ENCODE peak calls at places on chromosomes 6 and 20, in ten cellular contexts. X is NCI-H446; K is GM23248; Z is left colon; B is stimulated activated CD4-positive, alpha-beta T cell treated with anti-CD3 and anti-CD28 coated beads, TNF-alpha, amount 100 ng/mL, for 48 hours; G is ELR; E is activated naive CD4-positive, alpha-beta T cell treated with anti-CD3 and anti-CD28 coated beads, Interleukin-2, amount 10 ng/mL, durations not matched to agents 7 days and 5 days; I is HFF-Myc; F is NCI-H460; L is stimulated activated CD8-positive, alpha-beta memory T cell treated with anti-CD3 and anti-CD28 coated beads, Interleukin-4, amount 100 ng/mL, for 1 hour. Q is an unnamed sample.

GRCh38 chr6:43973351-43973750 is 153.9 kb downstream of the MRPL14 start:
- DNase-seq in F (no peak), X (no peak), I (no peak), Z (no peak), B (no peak), K (peak; percentile 38), E (peak; percentile 15), G (peak; percentile 38), L (no peak), Q (no peak)

GRCh38 chr6:71496018-71496800 is 207.6 kb downstream of the OGFRL1 start:
- DNase-seq in I (no peak), K (no peak), X (no peak), E (no peak), B (no peak), L (no peak), G (peak; percentile 30), F (no peak), Z (no peak), Q (peak; percentile 18)

GRCh38 chr6:24547243-24547642 is 52.5 kb downstream of the ALDH5A1 start:
- DNase-seq in K (peak; percentile 10), E (peak; percentile 69), I (no peak), Z (no peak), L (no peak), B (peak; percentile 20), F (no peak), G (peak; percentile 20), X (no peak), Q (no peak)

GRCh38 chr6:9064156-9064555 is 628.8 kb upstream of the SLC35B3 start:
- DNase-seq in E (no peak), B (no peak), K (no peak), G (peak; percentile 12), Z (no peak), L (no peak), I (no peak), X (no peak), F (no peak), Q (no peak)

GRCh38 chr6:108799356-108799720 is 48.9 kb upstream of the ARMC2 start:
- DNase-seq in K (no peak), L (no peak), B (no peak), I (no peak), Z (no peak), X (no peak), G (no peak), F (no peak), E (no peak), Q (no peak)

GRCh38 chr20:24587384-24588046 is 118.1 kb downstream of the SYNDIG1 start:
- DNase-seq in L (no peak), B (no peak), E (no peak), F (no peak), G (no peak), X (peak; percentile 47), Z (no peak), I (no peak), K (no peak), Q (no peak)

GRCh38 chr6:35435075-35435837 is 16.9 kb upstream of the FANCE start:
- DNase-seq in K (no peak), L (no peak), F (no peak), B (no peak), G (no peak), X (no peak), I (no peak), E (no peak), Z (peak; percentile 87), Q (peak; percentile 85)

GRCh38 chr6:169097336-169098052 is 156.2 kb downstream of the THBS2 start:
- DNase-seq in G (peak; percentile 99), I (peak; percentile 81), F (no peak), L (no peak), X (no peak), Z (no peak), E (no peak), K (peak; percentile 97), B (no peak), Q (no peak)

GRCh38 chr20:57329608-57330221 is at the start of gene SPO11:
- DNase-seq in X (no peak), B (no peak), G (no peak), L (no peak), Z (no peak), F (no peak), K (no peak), E (no peak), I (no peak), Q (no peak)

GRCh38 chr6:108027594-108027993 is 46.9 kb downstream of the OSTM1 start:
- DNase-seq in I (no peak), F (no peak), Z (peak; percentile 73), G (peak; percentile 19), X (peak; percentile 29), K (peak; percentile 34), L (no peak), B (no peak), E (no peak), Q (no peak)

GRCh38 chr20:32980990-32981389 is 23.2 kb downstream of the SUN5 start:
- DNase-seq in K (no peak), L (no peak), Z (no peak), X (no peak), B (no peak), E (no peak), I (no peak), G (no peak), F (no peak), Q (no peak)

GRCh38 chr20:53883098-53883762 is 187.2 kb downstream of the BCAS1 start:
- DNase-seq in I (no peak), E (no peak), K (peak; percentile 79), Z (no peak), F (no peak), X (no peak), B (no peak), L (no peak), G (peak; percentile 95), Q (no peak)

GRCh38 chr6:2749972-2750600 is 636 bp downstream of the MYLK4 start:
- DNase-seq in Z (no peak), F (peak; percentile 45), E (peak; percentile 77), X (peak; percentile 65), B (no peak), L (no peak), K (peak; percentile 61), I (no peak), G (peak; percentile 67), Q (peak; percentile 82)

GRCh38 chr20:12072945-12073245 is 155.2 kb downstream of the BTBD3 start:
- DNase-seq in K (no peak), E (no peak), L (no peak), G (no peak), I (peak; percentile 14), F (no peak), X (no peak), B (no peak), Z (no peak), Q (no peak)

GRCh38 chr6:21085206-21085605 is 508.3 kb upstream of the SOX4 start:
- DNase-seq in L (no peak), I (no peak), E (no peak), F (no peak), G (no peak), K (no peak), Z (no peak), B (no peak), X (no peak), Q (no peak)

GRCh38 chr6:143964667-143965066 is 43.4 kb downstream of the PLAGL1 start:
- DNase-seq in Z (no peak), I (no peak), G (no peak), L (no peak), X (no peak), K (no peak), B (no peak), E (no peak), F (no peak), Q (no peak)